ENCODE peak calls at places on chromosomes 4 and X, in five cellular contexts. I is endothelial cell of umbilical vein; J is left kidney; O is neural progenitor cell; W is activated CD4-positive, alpha-beta T cell treated with anti-CD3 and anti-CD28 coated beads, Interleukin-2, amount 50 U/mL, for 1 hour. R is an unnamed sample.

GRCh38 chr4:1172228-1172851 is at the start of gene SPON2:
- DNase-seq in W (no peak), J (peak; percentile 56), O (peak; percentile 77), I (no peak), R (no peak)

GRCh38 chr4:3073158-3074077 is 920 bp downstream of the HTT-AS start:
- DNase-seq in W (peak; percentile 5), J (peak; percentile 65), I (no peak), O (peak; percentile 59), R (peak; percentile 88)

GRCh38 chr4:109406337-109406931 is 27.2 kb upstream of the SEC24B start:
- DNase-seq in J (peak; percentile 89), O (peak; percentile 72), W (no peak), I (peak; percentile 75), R (peak; percentile 80)

GRCh38 chr4:145936142-145937020 is 2.2 kb downstream of the ZNF827 start:
- DNase-seq in J (peak; percentile 97), W (peak; percentile 58), O (peak; percentile 71), I (peak; percentile 79), R (peak; percentile 75)

GRCh38 chrX:65668362-65669310 is 1.2 kb downstream of the MSN start:
- DNase-seq in J (peak; percentile 70), I (peak; percentile 69), O (peak; percentile 57), W (peak; percentile 49), R (peak; percentile 85)

GRCh38 chr4:17578482-17578891 is 1.5 kb downstream of the LAP3 start:
- DNase-seq in W (no peak), O (no peak), I (peak; percentile 41), J (no peak), R (no peak)

GRCh38 chrX:97330150-97330549 is 446.4 kb downstream of the RPA4 start:
- DNase-seq in W (no peak), I (no peak), J (no peak), O (no peak), R (no peak)

GRCh38 chrX:132958086-132958703 is at the start of gene HS6ST2:
- DNase-seq in J (peak; percentile 58), O (peak; percentile 65), W (no peak), I (peak; percentile 1), R (peak; percentile 34)

GRCh38 chrX:18210470-18210869 is 10.2 kb downstream of the BEND2 start:
- DNase-seq in I (no peak), J (peak; percentile 39), W (no peak), O (no peak), R (peak; percentile 33)

GRCh38 chr4:1641671-1642070 is 42.4 kb downstream of the FAM53A start:
- DNase-seq in J (no peak), W (no peak), I (no peak), O (no peak), R (no peak)

GRCh38 chr4:155066871-155067270 is 141.6 kb upstream of the NPY2R start:
- DNase-seq in J (no peak), W (no peak), O (no peak), I (no peak), R (no peak)

GRCh38 chrX:150044556-150044955 is 106.3 kb upstream of the EOLA2 start:
- DNase-seq in I (no peak), W (no peak), O (no peak), J (no peak), R (no peak)

GRCh38 chr4:147019061-147019460 is 73.4 kb upstream of the TTC29 start:
- DNase-seq in I (peak; percentile 62), W (peak; percentile 44), O (peak; percentile 65), J (peak; percentile 71), R (peak; percentile 71)

GRCh38 chr4:32429151-32429550 is 1709.0 kb downstream of the PCDH7 start:
- DNase-seq in O (no peak), I (no peak), J (no peak), W (no peak), R (peak; percentile 71)

GRCh38 chrX:149222040-149222439 is 283.1 kb downstream of the IDS start:
- DNase-seq in O (no peak), I (no peak), J (no peak), W (no peak), R (no peak)

GRCh38 chrX:67787196-67787595 is 243.4 kb downstream of the AR start:
- DNase-seq in O (no peak), W (no peak), J (no peak), I (no peak), R (no peak)

GRCh38 chr4:117817316-117817715 is 217.0 kb upstream of the NDST3 start:
- DNase-seq in J (no peak), W (no peak), I (no peak), O (no peak), R (peak; percentile 28)

GRCh38 chrX:39969099-39969825 is 128.5 kb downstream of the BCOR start:
- DNase-seq in J (peak; percentile 90), I (peak; percentile 33), W (peak; percentile 3), O (peak; percentile 55), R (peak; percentile 56)

GRCh38 chr4:115355329-115355728 is 241.9 kb upstream of the NDST4 start:
- DNase-seq in O (no peak), I (no peak), J (no peak), W (no peak), R (no peak)

GRCh38 chr4:125522588-125522987 is 207.8 kb downstream of the FAT4 start:
- DNase-seq in I (no peak), W (no peak), J (no peak), O (no peak), R (no peak)

GRCh38 chr4:930827-931193 is 1.3 kb downstream of the GAK start:
- DNase-seq in W (no peak), I (no peak), J (peak; percentile 29), O (no peak), R (no peak)

GRCh38 chr4:40314951-40315350 is 20.2 kb upstream of the CHRNA9 start:
- DNase-seq in W (no peak), O (no peak), I (no peak), J (no peak), R (no peak)

GRCh38 chr4:164753873-164754488 is at the start of gene SMIM31:
- DNase-seq in I (no peak), J (no peak), O (no peak), W (no peak), R (no peak)

GRCh38 chrX:31893525-31893924 is 821.7 kb upstream of the FTHL17 start:
- DNase-seq in J (no peak), W (no peak), O (no peak), I (no peak), R (no peak)

GRCh38 chr4:68773699-68774098 is 42.1 kb upstream of the UGT2B10 start:
- DNase-seq in W (no peak), O (no peak), J (no peak), I (no peak), R (no peak)

GRCh38 chr4:172042714-172043114 is 229.5 kb downstream of the GALNTL6 start:
- DNase-seq in J (no peak), O (no peak), W (no peak), I (peak; percentile 2), R (peak; percentile 18)

GRCh38 chr4:185700048-185700447 is 111.9 kb downstream of the SORBS2 start:
- DNase-seq in I (no peak), J (no peak), W (no peak), O (no peak), R (no peak)

GRCh38 chr4:159563257-159563656 is 460.4 kb downstream of the RAPGEF2 start:
- DNase-seq in O (no peak), I (no peak), W (no peak), J (no peak), R (no peak)

GRCh38 chr4:42995343-42995944 is 102.9 kb downstream of the GRXCR1 start:
- DNase-seq in J (peak; percentile 63), O (peak; percentile 55), W (no peak), I (peak; percentile 2), R (peak; percentile 23)

GRCh38 chrX:32678487-32678886 is 532.9 kb downstream of the DMD start:
- DNase-seq in J (no peak), I (no peak), W (no peak), O (no peak), R (no peak)

GRCh38 chrX:1851527-1851926 is 236.7 kb downstream of the ASMT start:
- DNase-seq in J (no peak), O (no peak), W (no peak), I (no peak), R (no peak)

GRCh38 chr4:74158561-74159396 is 861 bp downstream of the MTHFD2L start:
- DNase-seq in J (peak; percentile 26), I (peak; percentile 56), O (no peak), W (no peak), R (no peak)

GRCh38 chr4:183455431-183456145 is 11.2 kb downstream of the CDKN2AIP start:
- DNase-seq in J (no peak), I (no peak), W (no peak), O (no peak), R (no peak)

R was measured in A673.